ENCODE peak calls at places on chromosome 22, in nine cellular contexts. G is mammary epithelial cell, J is testis, X is GM10248, B is AG04449, Z is esophagus squamous epithelium, U is colonic mucosa, T is GM20000, L is RWPE1. C is an unnamed sample.

GRCh38 chr22:49699928-49700498 is 127.7 kb downstream of the BRD1 start:
- DNase-seq in G (no peak), J (no peak), X (no peak), B (no peak), Z (no peak), U (no peak), T (no peak), L (no peak), C (no peak)

GRCh38 chr22:25402501-25403283 is 161.8 kb upstream of the GRK3 start:
- DNase-seq in G (peak; percentile 34), J (peak; percentile 54), X (peak; percentile 4), B (no peak), Z (no peak), U (peak; percentile 50), T (no peak), L (peak; percentile 25), C (peak; percentile 30)

GRCh38 chr22:49201046-49201970 is 626.4 kb downstream of the BRD1 start:
- DNase-seq in G (no peak), J (no peak), X (no peak), B (no peak), Z (no peak), U (no peak), T (no peak), L (no peak), C (no peak)

GRCh38 chr22:46081831-46082210 is 68.5 kb upstream of the PPARA start:
- DNase-seq in G (peak; percentile 40), J (peak; percentile 50), X (no peak), B (no peak), Z (no peak), U (no peak), T (no peak), L (no peak), C (no peak)

GRCh38 chr22:29073618-29074275 is 912 bp downstream of the KREMEN1 start:
- DNase-seq in G (no peak), J (peak; percentile 56), X (no peak), B (no peak), Z (no peak), U (peak; percentile 65), T (no peak), L (peak; percentile 9), C (no peak)

GRCh38 chr22:25002241-25002985 is 49.9 kb downstream of the KIAA1671 start:
- DNase-seq in G (no peak), J (no peak), X (no peak), B (no peak), Z (no peak), U (no peak), T (no peak), L (no peak), C (no peak)

GRCh38 chr22:46553189-46553588 is 15.8 kb upstream of the CELSR1 start:
- DNase-seq in G (no peak), J (no peak), X (no peak), B (no peak), Z (no peak), U (no peak), T (no peak), L (no peak), C (no peak)

GRCh38 chr22:50498322-50498861 is 9.1 kb downstream of the LMF2 start:
- DNase-seq in G (peak; percentile 66), J (peak; percentile 75), X (peak; percentile 72), B (no peak), Z (no peak), U (peak; percentile 88), T (peak; percentile 78), L (no peak), C (peak; percentile 78)

GRCh38 chr22:41947181-41948080 is 479 bp upstream of the CENPM start:
- DNase-seq in G (no peak), J (no peak), X (no peak), B (no peak), Z (no peak), U (no peak), T (no peak), L (no peak), C (no peak)

GRCh38 chr22:36563001-36563400 is 34.0 kb upstream of the EIF3D start:
- DNase-seq in G (no peak), J (no peak), X (no peak), B (no peak), Z (no peak), U (no peak), T (no peak), L (no peak), C (no peak)
- TF ChIP-seq CTCF in G (no peak), J (no peak), X (no peak), B (no peak), Z (no peak), U (no peak), T (no peak), L (no peak), C (no peak)

DNA sequence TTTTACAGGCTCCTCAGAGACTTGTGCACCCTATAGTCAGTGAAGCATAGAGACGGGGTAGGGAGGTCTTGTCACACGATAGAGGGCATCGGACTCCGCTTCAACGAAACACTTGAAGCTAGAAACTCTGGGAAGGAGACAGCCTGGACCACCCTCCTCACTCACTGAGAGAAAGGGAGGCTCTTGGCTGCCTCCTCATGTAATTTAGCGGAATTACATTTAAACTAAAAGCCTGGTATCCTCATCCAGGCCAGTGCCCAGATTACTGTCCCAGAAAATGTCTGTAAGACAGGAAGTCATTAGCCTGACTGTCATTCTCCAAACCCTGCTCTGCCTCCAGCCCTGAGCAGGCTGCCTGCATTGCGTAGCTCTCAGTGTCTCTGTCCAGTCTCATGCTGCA is 36.0 kb downstream of the TTLL1 start:
- DNase-seq in G (no peak), J (no peak), X (no peak), B (no peak), Z (no peak), U (no peak), T (no peak), L (no peak), C (no peak)
- TF ChIP-seq CTCF in G (no peak), J (no peak), X (no peak), B (no peak), Z (no peak), U (no peak), T (no peak), L (no peak), C (peak; percentile 3)

DNA sequence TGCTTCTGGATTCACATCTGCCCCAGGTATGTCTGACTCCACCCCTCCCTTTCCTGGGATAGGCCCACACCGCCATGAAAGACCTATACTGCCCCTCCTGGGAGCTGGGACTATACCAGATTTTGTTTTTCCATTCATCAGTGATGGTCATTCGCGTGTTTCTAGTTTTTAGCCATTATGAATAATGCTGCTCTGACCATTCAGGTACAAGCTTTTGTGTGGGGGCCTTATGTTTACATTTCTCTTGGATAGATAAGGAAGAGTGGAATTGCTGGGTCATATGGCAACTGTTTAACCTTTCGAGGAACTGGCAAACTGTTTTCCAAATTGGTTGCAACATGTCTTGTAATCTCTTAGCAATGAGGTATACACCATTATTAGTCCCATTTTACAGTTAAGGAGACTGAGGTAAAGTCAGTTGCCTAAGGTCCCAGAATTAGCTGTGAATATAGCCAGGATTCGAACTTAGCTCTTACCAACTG is 1.2 kb upstream of the TBC1D10A start:
- DNase-seq in G (peak; percentile 46), J (no peak), X (no peak), B (no peak), Z (no peak), U (peak; percentile 62), T (no peak), L (no peak), C (no peak)
- TF ChIP-seq CTCF in G (peak; percentile 25), J (no peak), X (no peak), B (no peak), Z (no peak), U (peak; percentile 21), T (no peak), L (no peak), C (no peak)

DNA sequence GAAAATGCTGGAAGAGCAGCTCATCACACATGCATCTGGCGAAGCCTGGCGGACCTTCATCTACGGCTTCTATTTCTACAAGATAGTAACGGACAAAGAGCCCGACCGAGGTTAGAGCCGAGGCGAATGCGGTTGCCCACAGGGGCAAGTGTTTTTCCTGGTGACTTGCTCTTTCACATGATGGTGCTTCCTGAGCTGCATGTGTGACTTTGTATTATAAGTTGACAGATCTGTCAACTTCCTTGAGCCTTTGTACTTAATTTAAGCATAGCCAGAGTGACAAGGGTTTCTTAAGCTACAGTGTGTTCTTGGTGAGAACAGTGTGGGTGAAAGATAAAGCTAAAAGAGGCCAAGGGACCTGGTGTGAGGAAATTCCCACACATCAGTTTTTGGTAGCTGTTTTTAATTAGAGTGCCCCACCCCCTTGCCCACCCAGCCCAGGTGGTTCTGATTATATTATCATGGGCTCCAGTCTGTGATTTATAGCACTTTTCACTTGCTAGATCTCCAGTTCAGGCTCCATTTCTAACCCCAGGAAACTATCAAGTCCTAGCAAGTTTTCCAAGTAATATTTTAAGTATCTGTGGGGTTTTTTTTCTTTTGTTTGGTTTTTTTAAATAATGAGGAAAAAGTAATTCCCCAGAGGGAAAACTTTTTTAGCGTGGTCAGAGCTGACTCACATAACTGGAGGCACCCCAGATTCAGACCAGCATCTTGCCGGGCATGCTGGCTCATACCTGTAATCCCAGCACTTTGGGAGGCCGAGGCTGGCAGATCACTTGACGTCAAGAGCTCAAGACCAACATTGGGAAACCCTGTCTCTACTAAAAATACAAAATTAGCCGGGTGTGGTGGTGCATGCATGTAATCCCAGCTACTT is 67.9 kb upstream of the YWHAH start:
- DNase-seq in G (peak; percentile 71), J (no peak), X (no peak), B (peak; percentile 36), Z (no peak), U (no peak), T (no peak), L (no peak), C (peak; percentile 32)
- TF ChIP-seq CTCF in G (no peak), J (no peak), X (no peak), B (no peak), Z (no peak), U (no peak), T (no peak), L (no peak), C (no peak)

GRCh38 chr22:38069372-38070249 is 12.4 kb downstream of the PICK1 start:
- DNase-seq in G (no peak), J (peak; percentile 55), X (no peak), B (no peak), Z (no peak), U (peak; percentile 29), T (no peak), L (no peak), C (peak; percentile 63)
- TF ChIP-seq CTCF in G (no peak), J (peak; percentile 47), X (peak; percentile 31), B (peak; percentile 44), Z (no peak), U (peak; percentile 20), T (peak; percentile 11), L (peak; percentile 50), C (peak; percentile 62)